ENCODE peak calls at places on chromosomes 5 and 9, in four cellular contexts. K is AML-193, N is NCI-H187 treated with DMSO at 0.1 percent for 48 hours, Q is amniotic stem cell. F is an unnamed sample.
A peak's percentile ranks its signal among the peaks of the same experiment; 100 is the strongest.

GRCh38 chr5:62340392-62340791 is 34.4 kb downstream of the KIF2A start:
- DNase-seq in K (peak; percentile 47), N (no peak), Q (no peak), F (peak; percentile 19)

GRCh38 chr9:91164724-91165520 is 196.8 kb downstream of the AUH start:
- DNase-seq in K (peak; percentile 87), N (no peak), Q (peak; percentile 88), F (peak; percentile 98)

GRCh38 chr5:124628721-124629596 is 117.5 kb downstream of the ZNF608 start:
- DNase-seq in K (no peak), N (no peak), Q (peak; percentile 88), F (peak; percentile 83)

GRCh38 chr9:134291961-134292871 is 34.0 kb upstream of the RXRA start:
- DNase-seq in K (no peak), N (no peak), Q (no peak), F (no peak)

GRCh38 chr9:17625644-17626388 is 47.0 kb downstream of the SH3GL2 start:
- DNase-seq in K (no peak), N (no peak), Q (no peak), F (no peak)

GRCh38 chr5:125699860-125700259 is 723.3 kb upstream of the GRAMD2B start:
- DNase-seq in K (no peak), N (no peak), Q (no peak), F (no peak)

GRCh38 chr5:138352071-138352721 is at the start of gene KDM3B:
- DNase-seq in K (peak; percentile 53), N (peak; percentile 14), Q (peak; percentile 32), F (peak; percentile 91)

GRCh38 chr5:163347671-163348070 is 89.7 kb upstream of the CCNG1 start:
- DNase-seq in K (peak; percentile 50), N (no peak), Q (peak; percentile 12), F (peak; percentile 71)

GRCh38 chr5:45695011-45695667 is 1.0 kb downstream of the HCN1 start:
- DNase-seq in K (no peak), N (no peak), Q (no peak), F (no peak)

GRCh38 chr5:32115985-32116384 is 58.1 kb downstream of the GOLPH3 start:
- DNase-seq in K (no peak), N (no peak), Q (no peak), F (peak; percentile 15)

GRCh38 chr5:82403724-82404123 is 125.6 kb upstream of the RPS23 start:
- DNase-seq in K (no peak), N (no peak), Q (no peak), F (no peak)

GRCh38 chr5:139646912-139647391 is 1.2 kb upstream of the CXXC5 start:
- DNase-seq in K (no peak), N (no peak), Q (no peak), F (peak; percentile 92)

GRCh38 chr9:19642256-19642655 is 146.6 kb downstream of the SLC24A2 start:
- DNase-seq in K (no peak), N (no peak), Q (no peak), F (peak; percentile 37)

GRCh38 chr9:83598487-83598886 is 24.5 kb upstream of the IDNK start:
- DNase-seq in K (peak; percentile 85), N (no peak), Q (no peak), F (peak; percentile 77)

GRCh38 chr9:124045076-124045829 is 33.7 kb downstream of the LHX2 start:
- DNase-seq in K (no peak), N (no peak), Q (no peak), F (peak; percentile 60)

GRCh38 chr5:16364906-16365305 is 100.7 kb downstream of the ZNF622 start:
- DNase-seq in K (no peak), N (no peak), Q (no peak), F (no peak)

GRCh38 chr5:160787247-160787646 is 64.8 kb downstream of the ATP10B start:
- DNase-seq in K (no peak), N (no peak), Q (no peak), F (peak; percentile 18)

GRCh38 chr5:68533571-68534051 is 318.1 kb downstream of the PIK3R1 start:
- DNase-seq in K (no peak), N (peak; percentile 82), Q (no peak), F (peak; percentile 9)

GRCh38 chr5:142798099-142798768 is 28.1 kb downstream of the ARHGAP26 start:
- DNase-seq in K (peak; percentile 99), N (no peak), Q (no peak), F (peak; percentile 98)

GRCh38 chr5:149455889-149456409 is 76.9 kb upstream of the IL17B start:
- DNase-seq in K (no peak), N (no peak), Q (no peak), F (no peak)

GRCh38 chr5:82526540-82526939 is 248.4 kb upstream of the RPS23 start:
- DNase-seq in K (no peak), N (no peak), Q (no peak), F (no peak)

GRCh38 chr5:66494437-66494836 is 101.8 kb upstream of the MAST4 start:
- DNase-seq in K (no peak), N (no peak), Q (no peak), F (peak; percentile 2)

F was measured in NB4.